ENCODE peak calls at places on chromosome 3, in eight cellular contexts. C is neuronal stem cell; G is CD8-positive, alpha-beta memory T cell; L is mucosa of descending colon; O is lung; E is lower lobe of right lung; T is DND-41; H is SJCRH30. I is an unnamed sample.
A peak's percentile ranks its signal among the peaks of the same experiment; 100 is the strongest.

GRCh38 chr3:24830230-24831152 is 335.8 kb upstream of the THRB start:
- DNase-seq in C (peak; percentile 14), H (no peak), L (peak; percentile 21), G (no peak), O (no peak), T (no peak), E (peak; percentile 47), I (peak; percentile 12)

GRCh38 chr3:67601385-67601784 is 53.0 kb downstream of the SUCLG2 start:
- DNase-seq in T (no peak), C (no peak), E (no peak), G (no peak), H (no peak), O (no peak), L (no peak), I (no peak)

GRCh38 chr3:54703906-54704305 is 224.0 kb downstream of the LRTM1 start:
- DNase-seq in E (no peak), C (no peak), L (no peak), T (no peak), G (no peak), H (no peak), O (no peak), I (no peak)

GRCh38 chr3:127172670-127173515 is 20.0 kb upstream of the PRR23E start:
- DNase-seq in O (no peak), L (no peak), T (no peak), E (no peak), H (peak; percentile 97), G (no peak), C (no peak), I (peak; percentile 97)

GRCh38 chr3:36763850-36764703 is at the start of gene DCLK3:
- DNase-seq in T (no peak), O (no peak), E (no peak), G (no peak), C (peak; percentile 31), L (no peak), H (no peak), I (peak; percentile 47)

GRCh38 chr3:21484323-21485154 is 266.5 kb downstream of the ZNF385D start:
- DNase-seq in C (peak; percentile 55), E (no peak), H (peak; percentile 86), L (no peak), O (peak; percentile 57), G (no peak), T (peak; percentile 12), I (peak; percentile 7)

GRCh38 chr3:114863848-114864247 is 283.2 kb downstream of the ZBTB20 start:
- DNase-seq in E (no peak), G (no peak), C (no peak), O (no peak), H (no peak), L (no peak), T (no peak), I (no peak)

GRCh38 chr3:124576565-124577493 is 153.4 kb upstream of the UMPS start:
- DNase-seq in O (no peak), G (no peak), T (no peak), E (no peak), H (no peak), L (no peak), C (no peak), I (no peak)

GRCh38 chr3:187136936-187137335 is 2.4 kb downstream of the RPL39L start:
- DNase-seq in T (no peak), C (no peak), H (no peak), L (no peak), E (no peak), O (no peak), G (no peak), I (no peak)

GRCh38 chr3:71955549-71956373 is 170.8 kb upstream of the PROK2 start:
- DNase-seq in E (peak; percentile 66), L (peak; percentile 73), C (peak; percentile 51), G (no peak), O (peak; percentile 76), T (peak; percentile 45), H (peak; percentile 77), I (peak; percentile 91)

GRCh38 chr3:149638401-149639092 is 19.3 kb downstream of the WWTR1 start:
- DNase-seq in E (no peak), L (no peak), G (no peak), T (no peak), O (no peak), C (no peak), H (no peak), I (no peak)

GRCh38 chr3:37453393-37454391 is 279.3 kb upstream of the LRRFIP2 start:
- DNase-seq in T (no peak), C (peak; percentile 40), L (peak; percentile 47), O (peak; percentile 67), H (no peak), E (peak; percentile 65), G (no peak), I (peak; percentile 70)

GRCh38 chr3:184496933-184497332 is 64.7 kb upstream of the EPHB3 start:
- DNase-seq in L (no peak), O (no peak), G (no peak), C (no peak), T (no peak), H (peak; percentile 99), E (no peak), I (no peak)

GRCh38 chr3:57646723-57647122 is 46.2 kb downstream of the DENND6A start:
- DNase-seq in L (no peak), H (peak; percentile 2), C (no peak), T (no peak), O (no peak), E (no peak), G (no peak), I (no peak)

GRCh38 chr3:151943539-151943938 is 70.1 kb downstream of the SUCNR1 start:
- DNase-seq in T (no peak), G (no peak), E (no peak), C (no peak), O (no peak), H (no peak), L (no peak), I (no peak)

GRCh38 chr3:4721511-4721911 is 228.4 kb downstream of the ITPR1 start:
- DNase-seq in O (no peak), H (peak; percentile 49), T (no peak), C (no peak), L (no peak), E (no peak), G (no peak), I (no peak)

GRCh38 chr3:46699846-46700523 is 1.2 kb upstream of the TMIE start:
- DNase-seq in C (no peak), G (no peak), E (peak; percentile 83), O (peak; percentile 68), L (peak; percentile 27), T (no peak), H (no peak), I (no peak)

GRCh38 chr3:107753494-107753893 is 230.7 kb downstream of the BBX start:
- DNase-seq in T (peak; percentile 56), L (peak; percentile 25), C (peak; percentile 30), H (peak; percentile 48), O (no peak), G (no peak), E (no peak), I (peak; percentile 55)

GRCh38 chr3:154791611-154792010 is 288.5 kb upstream of the MME start:
- DNase-seq in O (no peak), E (no peak), H (no peak), L (no peak), T (no peak), C (no peak), G (no peak), I (no peak)

GRCh38 chr3:150407051-150407817 is 864 bp upstream of the TSC22D2 start:
- DNase-seq in G (no peak), T (no peak), H (peak; percentile 57), L (no peak), E (no peak), C (no peak), O (no peak), I (no peak)

GRCh38 chr3:148230473-148230872 is 467.2 kb upstream of the AGTR1 start:
- DNase-seq in G (no peak), L (no peak), O (no peak), H (no peak), C (no peak), T (no peak), E (no peak), I (no peak)

GRCh38 chr3:128322030-128323022 is 144.4 kb downstream of the DNAJB8 start:
- DNase-seq in E (peak; percentile 68), H (peak; percentile 49), C (no peak), O (no peak), L (peak; percentile 67), T (peak; percentile 52), G (peak; percentile 16), I (peak; percentile 42)

GRCh38 chr3:11717768-11718581 is 74.3 kb upstream of the VGLL4 start:
- DNase-seq in T (no peak), H (peak; percentile 62), O (no peak), G (no peak), L (no peak), E (no peak), C (no peak), I (no peak)

GRCh38 chr3:56796202-56796601 is 5.5 kb downstream of the ARHGEF3 start:
- DNase-seq in L (no peak), E (no peak), H (no peak), O (no peak), T (no peak), G (no peak), C (no peak), I (no peak)

DNA sequence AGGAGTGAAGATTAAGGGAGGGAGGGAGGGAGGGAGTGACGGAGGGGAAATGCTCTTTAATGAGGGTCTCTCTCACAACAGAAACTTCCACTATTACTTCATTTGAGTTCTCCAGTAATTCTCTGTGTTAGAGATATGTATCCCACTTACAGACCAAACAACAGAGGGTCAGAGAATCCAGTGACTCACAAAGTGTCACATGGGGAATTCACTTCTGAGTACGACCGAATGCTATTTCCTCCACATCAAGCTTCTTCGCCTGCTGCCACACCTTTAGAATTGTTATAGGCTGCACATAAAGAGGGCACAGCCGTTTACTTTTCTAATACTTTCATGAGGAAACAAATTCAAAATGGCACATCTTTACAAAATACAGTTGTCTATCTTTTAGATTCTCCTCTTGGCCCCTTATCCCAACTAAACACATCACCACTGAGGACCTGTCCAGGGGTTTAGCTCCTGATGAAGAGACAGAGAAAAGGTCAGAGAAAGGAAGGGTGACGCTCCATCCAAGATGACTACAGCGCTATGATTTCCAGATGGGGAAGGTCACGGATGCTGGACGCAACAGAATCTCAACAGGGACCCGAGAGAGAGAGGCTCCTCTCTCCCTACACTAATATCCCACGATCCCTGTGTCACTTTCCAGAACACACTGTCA is 119.0 kb downstream of the XXYLT1 start:
- DNase-seq in O (no peak), E (no peak), T (no peak), C (no peak), L (no peak), H (no peak), G (no peak), I (no peak)
- H3K4me1 ChIP-seq in O (peaks cover 12% of the 10 kb centered on the region), E (peaks cover 91% of the 10 kb centered on the region), T (no peaks in the 10 kb centered on the region), C (peaks cover 51% of the 10 kb centered on the region), L (peaks cover 22% of the 10 kb centered on the region), H (peaks cover 23% of the 10 kb centered on the region), G (peaks cover 20% of the 10 kb centered on the region), I (peaks cover 61% of the 10 kb centered on the region)

GRCh38 chr3:44642337-44642736 is 6.2 kb upstream of the ZNF35 start:
- DNase-seq in T (no peak), G (no peak), E (no peak), O (no peak), L (no peak), C (no peak), H (no peak), I (no peak)
- H3K9me3 ChIP-seq in T (peaks cover 8% of the 10 kb centered on the region), G (peaks cover 41% of the 10 kb centered on the region), E (peaks cover 53% of the 10 kb centered on the region), O (peaks cover 18% of the 10 kb centered on the region), L (peaks cover 83% of the 10 kb centered on the region), C (peaks cover 28% of the 10 kb centered on the region), H (peaks cover 6% of the 10 kb centered on the region), I (no peaks in the 10 kb centered on the region)

GRCh38 chr3:131564812-131565211 is 62.0 kb upstream of the MRPL3 start:
- DNase-seq in O (no peak), L (no peak), H (no peak), C (no peak), E (no peak), G (no peak), T (no peak), I (no peak)
- H3K4me1 ChIP-seq in O (no peaks in the 10 kb centered on the region), L (no peaks in the 10 kb centered on the region), H (no peaks in the 10 kb centered on the region), C (peaks cover 10% of the 10 kb centered on the region), E (no peaks in the 10 kb centered on the region), G (no peaks in the 10 kb centered on the region), T (no peaks in the 10 kb centered on the region), I (no peaks in the 10 kb centered on the region)

GRCh38 chr3:2283818-2284217 is 185.2 kb downstream of the CNTN4 start:
- DNase-seq in C (no peak), H (no peak), E (no peak), G (no peak), O (no peak), L (no peak), T (no peak), I (no peak)
- H3K9me3 ChIP-seq in C (no peaks in the 10 kb centered on the region), H (no peaks in the 10 kb centered on the region), E (no peaks in the 10 kb centered on the region), G (no peaks in the 10 kb centered on the region), O (no peaks in the 10 kb centered on the region), L (no peaks in the 10 kb centered on the region), T (no peaks in the 10 kb centered on the region), I (no peaks in the 10 kb centered on the region)